ENCODE peak calls at places on chromosomes 1 and 21, in six cellular contexts. J is IMR-90, I is H9, T is neuronal stem cell, P is mesenchymal stem cell, Q is H1. L is an unnamed sample.

GRCh38 chr1:2547210-2548067 is 8.7 kb upstream of the TNFRSF14 start:
- DNase-seq in J (no peak), I (no peak), Q (no peak), P (no peak), T (no peak), L (no peak)

GRCh38 chr1:240946926-240947325 is 335.0 kb upstream of the GREM2 start:
- DNase-seq in P (peak), I (no peak), Q (no peak), T (no peak), J (peak), L (peak)

GRCh38 chr1:11688506-11688905 is 3.0 kb upstream of the DRAXIN start:
- DNase-seq in T (no peak), Q (no peak), J (no peak), I (no peak), P (no peak), L (no peak)

GRCh38 chr1:209388358-209388757 is 195.2 kb upstream of the CAMK1G start:
- DNase-seq in P (no peak), Q (no peak), T (no peak), I (no peak), J (no peak), L (no peak)

GRCh38 chr21:26788783-26789182 is 56.4 kb downstream of the ADAMTS1 start:
- DNase-seq in I (no peak), T (no peak), J (peak), Q (no peak), P (no peak), L (no peak)

GRCh38 chr1:87074001-87074795 is 159.8 kb downstream of the HS2ST1 start:
- DNase-seq in Q (no peak), P (no peak), T (no peak), I (no peak), J (no peak), L (peak)

GRCh38 chr1:234927312-234927967 is 201.2 kb downstream of the TOMM20 start:
- DNase-seq in T (no peak), P (no peak), I (peak), J (no peak), Q (no peak), L (no peak)

GRCh38 chr1:21264913-21265312 is 25.4 kb downstream of the ECE1 start:
- DNase-seq in J (peak), P (peak), T (no peak), Q (no peak), I (no peak), L (no peak)

GRCh38 chr1:32765561-32766327 is 51.4 kb downstream of the YARS1 start:
- DNase-seq in J (no peak), Q (peak), P (no peak), I (peak), T (no peak), L (no peak)

GRCh38 chr1:30888391-30888790 is 20.2 kb downstream of the SDC3 start:
- DNase-seq in I (no peak), Q (no peak), J (peak), P (peak), T (no peak), L (no peak)

GRCh38 chr1:20472860-20473711 is 12.9 kb downstream of the CAMK2N1 start:
- DNase-seq in I (peak), T (peak), Q (peak), P (peak), J (peak), L (no peak)

GRCh38 chr21:29219165-29219770 is 79.5 kb upstream of the BACH1 start:
- DNase-seq in J (peak), P (peak), I (no peak), T (no peak), Q (no peak), L (peak)

GRCh38 chr21:29215709-29216108 is 83.0 kb upstream of the BACH1 start:
- DNase-seq in Q (no peak), P (peak), J (peak), T (no peak), I (no peak), L (no peak)

GRCh38 chr21:29221259-29221744 is 77.4 kb upstream of the BACH1 start:
- DNase-seq in P (no peak), Q (no peak), T (no peak), J (peak), I (no peak), L (no peak)

GRCh38 chr21:29218749-29219148 is 80.0 kb upstream of the BACH1 start:
- DNase-seq in P (no peak), J (no peak), T (no peak), I (no peak), Q (no peak), L (no peak)

DNA sequence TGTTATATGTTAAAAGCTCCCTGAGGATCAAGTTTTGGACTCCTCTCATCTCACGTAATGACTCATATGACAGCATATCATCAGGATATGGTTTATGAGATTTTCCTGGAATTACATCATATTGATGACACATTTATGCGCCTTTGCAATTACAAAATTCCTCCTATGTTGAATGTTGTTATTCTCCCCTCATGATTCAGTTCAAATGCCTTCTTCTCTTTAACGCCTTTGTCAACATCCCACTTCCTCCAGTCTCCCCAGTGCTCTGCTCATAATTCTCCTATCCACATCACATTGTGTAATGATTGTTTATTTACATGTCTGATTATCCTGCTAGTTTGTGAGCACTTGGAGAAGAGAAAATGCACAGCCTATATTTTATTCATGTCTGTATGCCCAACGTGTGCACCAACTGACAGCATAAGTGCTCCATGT is 80.9 kb upstream of the BACH1 start:
- DNase-seq in Q (no peak), J (peak), P (peak), I (no peak), T (no peak), L (peak)
- H3K27ac ChIP-seq in Q (no peak), J (peak), P (peak), I (no peak), T (no peak), L (no peak)

GRCh38 chr1:59939393-59939792 is 12.8 kb upstream of the CYP2J2 start:
- DNase-seq in I (no peak), J (no peak), T (no peak), P (no peak), Q (no peak), L (no peak)
- H3K14ac ChIP-seq in I (no peak), J (no peak), T (no peak), P (no peak), Q (no peak), L (no peak)

DNA sequence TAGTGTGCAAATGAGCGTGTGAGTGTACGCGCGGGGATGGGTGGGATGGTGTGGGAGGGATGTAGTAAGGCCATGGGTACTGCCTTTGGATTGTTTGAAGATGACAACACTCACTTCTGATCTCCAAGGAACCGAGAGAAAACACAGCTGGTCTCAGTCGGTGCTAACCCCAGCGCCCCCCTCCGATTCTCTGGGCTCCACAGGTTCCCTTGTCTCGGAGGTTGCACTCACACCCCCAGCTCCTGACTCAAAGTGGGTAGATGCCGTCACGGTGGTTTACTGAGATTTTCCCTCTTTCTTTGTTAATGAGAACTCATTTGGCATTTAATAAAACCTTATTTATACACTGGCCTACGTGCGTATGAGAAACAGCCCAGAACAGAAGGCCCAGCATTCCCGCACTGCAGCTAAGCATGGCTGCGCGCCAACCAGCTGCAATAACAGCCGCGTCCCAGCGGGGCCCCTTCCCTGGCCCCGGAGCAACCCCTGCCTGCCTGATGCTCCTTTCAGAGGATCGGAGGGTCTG is 25.8 kb downstream of the ABCA4 start:
- DNase-seq in P (peak), Q (no peak), I (no peak), J (peak), T (no peak), L (no peak)
- H3K27ac ChIP-seq in P (peak), Q (no peak), I (no peak), J (peak), T (no peak), L (peak)

DNA sequence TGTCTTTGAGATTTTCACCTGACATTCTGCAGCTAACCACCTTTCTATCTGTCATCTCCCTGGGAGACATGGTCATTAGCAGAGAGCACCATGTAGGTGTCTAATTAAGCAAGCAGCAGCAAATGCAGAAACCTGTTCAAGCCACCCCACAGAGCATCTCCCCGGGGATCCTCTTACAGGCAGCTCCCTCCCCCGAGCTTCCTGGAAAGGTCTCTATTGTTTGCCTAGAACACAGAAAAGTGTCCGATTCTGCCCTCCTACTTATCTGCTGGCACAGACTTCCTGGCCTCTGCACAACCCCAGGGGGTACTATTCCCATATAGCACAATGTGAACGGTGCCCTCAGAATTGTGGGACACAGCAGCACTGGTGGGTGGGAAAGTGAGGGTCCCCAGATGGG is 46.1 kb downstream of the PLEKHA6 start:
- DNase-seq in T (no peak), J (no peak), I (no peak), Q (no peak), P (no peak), L (no peak)
- H3K14ac ChIP-seq in T (no peak), J (peak), I (no peak), Q (no peak), P (no peak), L (peak)

DNA sequence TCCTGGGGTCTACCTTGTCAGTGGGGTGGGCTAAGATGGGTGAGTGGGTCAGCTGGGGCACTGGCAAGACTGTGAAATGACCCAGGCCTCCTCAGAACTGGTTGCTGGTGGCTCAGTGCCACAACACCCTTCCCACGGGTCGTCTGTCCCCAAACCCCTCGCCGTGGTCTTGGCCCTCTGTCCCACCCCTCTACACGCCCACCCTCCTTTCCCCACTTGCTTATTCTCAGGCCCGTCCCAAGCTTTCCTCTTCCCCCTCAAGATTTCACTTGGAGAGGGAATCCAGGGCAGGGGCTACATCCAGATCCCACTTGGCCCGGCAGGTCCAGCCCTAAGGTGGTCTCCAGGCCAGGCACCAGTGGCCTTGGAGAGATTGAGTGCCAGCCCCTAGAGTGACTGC is 16.7 kb downstream of the CSF1 start:
- DNase-seq in P (no peak), T (no peak), J (no peak), Q (no peak), I (no peak), L (no peak)
- H3K27ac ChIP-seq in P (no peak), T (no peak), J (no peak), Q (no peak), I (no peak), L (no peak)

GRCh38 chr1:245182028-245182427 is 27.2 kb downstream of the KIF26B start:
- DNase-seq in T (no peak), I (no peak), J (no peak), Q (no peak), P (no peak), L (no peak)

GRCh38 chr1:245181123-245181522 is 26.3 kb downstream of the KIF26B start:
- DNase-seq in J (no peak), I (no peak), T (no peak), Q (no peak), P (no peak), L (no peak)

GRCh38 chr1:245177071-245177900 is 22.5 kb downstream of the KIF26B start:
- DNase-seq in Q (no peak), I (no peak), T (no peak), J (no peak), P (no peak), L (no peak)

GRCh38 chr1:245180496-245180895 is 25.7 kb downstream of the KIF26B start:
- DNase-seq in J (no peak), T (no peak), P (peak), I (no peak), Q (no peak), L (no peak)

GRCh38 chr1:245179706-245180105 is 24.9 kb downstream of the KIF26B start:
- DNase-seq in J (no peak), I (no peak), T (no peak), Q (no peak), P (no peak), L (no peak)
- H3K14ac ChIP-seq in J (no peak), I (no peak), T (no peak), Q (no peak), P (no peak), L (no peak)

GRCh38 chr1:205580923-205581180 is 51.0 kb downstream of the ELK4 start:
- DNase-seq in Q (no peak), P (no peak), I (no peak), J (no peak), T (no peak), L (no peak)
- H3K27ac ChIP-seq in Q (no peak), P (no peak), I (no peak), J (no peak), T (no peak), L (no peak)